ENCODE peak calls at places on chromosomes 5 and 9, in ten cellular contexts. One of them, this sample, is unnamed.

GRCh38 chr9:92738661-92739081 is 26.0 kb downstream of the BICD2 start:
- DNase-seq in tibial artery: peak; percentile 15
- DNase-seq in stimulated activated CD4-positive, alpha-beta T cell treated with anti-CD3 and anti-CD28 coated beads, Interleukin-2, amount 100 ng/mL, for 24 hours: no peak
- DNase-seq in fibroblast of the aortic adventitia: peak; percentile 75
- DNase-seq in ovary: peak; percentile 13
- DNase-seq in AG09319: peak; percentile 49
- DNase-seq in stimulated activated CD8-positive, alpha-beta memory T cell treated with anti-CD3 and anti-CD28 coated beads, Interleukin-7, amount 100 ng/mL, for 48 hours: no peak
- DNase-seq in pancreas: no peak
- DNase-seq in HT1080: no peak
- DNase-seq in cardiac fibroblast: peak; percentile 35
- DNase-seq in this sample: peak; percentile 63

GRCh38 chr5:68456756-68457217 is 241.2 kb downstream of the PIK3R1 start:
- DNase-seq in tibial artery: no peak
- DNase-seq in stimulated activated CD4-positive, alpha-beta T cell treated with anti-CD3 and anti-CD28 coated beads, Interleukin-2, amount 100 ng/mL, for 24 hours: no peak
- DNase-seq in fibroblast of the aortic adventitia: peak; percentile 38
- DNase-seq in ovary: no peak
- DNase-seq in AG09319: no peak
- DNase-seq in stimulated activated CD8-positive, alpha-beta memory T cell treated with anti-CD3 and anti-CD28 coated beads, Interleukin-7, amount 100 ng/mL, for 48 hours: no peak
- DNase-seq in pancreas: no peak
- DNase-seq in HT1080: peak; percentile 26
- DNase-seq in cardiac fibroblast: peak; percentile 59
- DNase-seq in this sample: peak; percentile 36

GRCh38 chr5:172891716-172892421 is 57.8 kb downstream of the ERGIC1 start:
- DNase-seq in tibial artery: peak; percentile 91
- DNase-seq in stimulated activated CD4-positive, alpha-beta T cell treated with anti-CD3 and anti-CD28 coated beads, Interleukin-2, amount 100 ng/mL, for 24 hours: no peak
- DNase-seq in fibroblast of the aortic adventitia: peak; percentile 70
- DNase-seq in ovary: peak; percentile 84
- DNase-seq in AG09319: no peak
- DNase-seq in stimulated activated CD8-positive, alpha-beta memory T cell treated with anti-CD3 and anti-CD28 coated beads, Interleukin-7, amount 100 ng/mL, for 48 hours: no peak
- DNase-seq in pancreas: peak; percentile 83
- DNase-seq in HT1080: no peak
- DNase-seq in cardiac fibroblast: peak; percentile 96
- DNase-seq in this sample: no peak

GRCh38 chr9:84136119-84136868 is 155.7 kb downstream of the RMI1 start:
- DNase-seq in tibial artery: no peak
- DNase-seq in stimulated activated CD4-positive, alpha-beta T cell treated with anti-CD3 and anti-CD28 coated beads, Interleukin-2, amount 100 ng/mL, for 24 hours: no peak
- DNase-seq in fibroblast of the aortic adventitia: no peak
- DNase-seq in ovary: no peak
- DNase-seq in AG09319: no peak
- DNase-seq in stimulated activated CD8-positive, alpha-beta memory T cell treated with anti-CD3 and anti-CD28 coated beads, Interleukin-7, amount 100 ng/mL, for 48 hours: no peak
- DNase-seq in pancreas: no peak
- DNase-seq in HT1080: peak; percentile 44
- DNase-seq in cardiac fibroblast: peak; percentile 34
- DNase-seq in this sample: no peak

GRCh38 chr5:156147251-156147947 is 179.6 kb upstream of the SGCD start:
- DNase-seq in tibial artery: no peak
- DNase-seq in stimulated activated CD4-positive, alpha-beta T cell treated with anti-CD3 and anti-CD28 coated beads, Interleukin-2, amount 100 ng/mL, for 24 hours: no peak
- DNase-seq in fibroblast of the aortic adventitia: no peak
- DNase-seq in ovary: no peak
- DNase-seq in AG09319: peak; percentile 72
- DNase-seq in stimulated activated CD8-positive, alpha-beta memory T cell treated with anti-CD3 and anti-CD28 coated beads, Interleukin-7, amount 100 ng/mL, for 48 hours: no peak
- DNase-seq in pancreas: no peak
- DNase-seq in HT1080: peak; percentile 68
- DNase-seq in cardiac fibroblast: peak; percentile 7
- DNase-seq in this sample: peak; percentile 22

GRCh38 chr5:174503461-174504265 is 220.7 kb upstream of the MSX2 start:
- DNase-seq in tibial artery: no peak
- DNase-seq in stimulated activated CD4-positive, alpha-beta T cell treated with anti-CD3 and anti-CD28 coated beads, Interleukin-2, amount 100 ng/mL, for 24 hours: no peak
- DNase-seq in fibroblast of the aortic adventitia: peak; percentile 68
- DNase-seq in ovary: no peak
- DNase-seq in AG09319: peak; percentile 60
- DNase-seq in stimulated activated CD8-positive, alpha-beta memory T cell treated with anti-CD3 and anti-CD28 coated beads, Interleukin-7, amount 100 ng/mL, for 48 hours: no peak
- DNase-seq in pancreas: no peak
- DNase-seq in HT1080: peak; percentile 79
- DNase-seq in cardiac fibroblast: peak; percentile 60
- DNase-seq in this sample: peak; percentile 74

GRCh38 chr5:168239325-168239724 is 52.1 kb upstream of the WWC1 start:
- DNase-seq in tibial artery: no peak
- DNase-seq in stimulated activated CD4-positive, alpha-beta T cell treated with anti-CD3 and anti-CD28 coated beads, Interleukin-2, amount 100 ng/mL, for 24 hours: no peak
- DNase-seq in fibroblast of the aortic adventitia: no peak
- DNase-seq in ovary: no peak
- DNase-seq in AG09319: no peak
- DNase-seq in stimulated activated CD8-positive, alpha-beta memory T cell treated with anti-CD3 and anti-CD28 coated beads, Interleukin-7, amount 100 ng/mL, for 48 hours: no peak
- DNase-seq in pancreas: no peak
- DNase-seq in HT1080: no peak
- DNase-seq in cardiac fibroblast: no peak
- DNase-seq in this sample: no peak

GRCh38 chr9:136051568-136052432 is 43.3 kb downstream of the NACC2 start:
- DNase-seq in tibial artery: no peak
- DNase-seq in stimulated activated CD4-positive, alpha-beta T cell treated with anti-CD3 and anti-CD28 coated beads, Interleukin-2, amount 100 ng/mL, for 24 hours: peak; percentile 33
- DNase-seq in fibroblast of the aortic adventitia: peak; percentile 92
- DNase-seq in ovary: no peak
- DNase-seq in AG09319: no peak
- DNase-seq in stimulated activated CD8-positive, alpha-beta memory T cell treated with anti-CD3 and anti-CD28 coated beads, Interleukin-7, amount 100 ng/mL, for 48 hours: no peak
- DNase-seq in pancreas: peak; percentile 77
- DNase-seq in HT1080: peak; percentile 98
- DNase-seq in cardiac fibroblast: peak; percentile 92
- DNase-seq in this sample: peak; percentile 91

GRCh38 chr9:93578844-93579243 is 2.5 kb downstream of the PHF2 start:
- DNase-seq in tibial artery: no peak
- DNase-seq in stimulated activated CD4-positive, alpha-beta T cell treated with anti-CD3 and anti-CD28 coated beads, Interleukin-2, amount 100 ng/mL, for 24 hours: no peak
- DNase-seq in fibroblast of the aortic adventitia: no peak
- DNase-seq in ovary: peak; percentile 12
- DNase-seq in AG09319: no peak
- DNase-seq in stimulated activated CD8-positive, alpha-beta memory T cell treated with anti-CD3 and anti-CD28 coated beads, Interleukin-7, amount 100 ng/mL, for 48 hours: no peak
- DNase-seq in pancreas: no peak
- DNase-seq in HT1080: no peak
- DNase-seq in cardiac fibroblast: no peak
- DNase-seq in this sample: no peak

GRCh38 chr5:115947260-115947659 is 15.0 kb upstream of the LVRN start:
- DNase-seq in tibial artery: no peak
- DNase-seq in stimulated activated CD4-positive, alpha-beta T cell treated with anti-CD3 and anti-CD28 coated beads, Interleukin-2, amount 100 ng/mL, for 24 hours: no peak
- DNase-seq in fibroblast of the aortic adventitia: no peak
- DNase-seq in ovary: no peak
- DNase-seq in AG09319: no peak
- DNase-seq in stimulated activated CD8-positive, alpha-beta memory T cell treated with anti-CD3 and anti-CD28 coated beads, Interleukin-7, amount 100 ng/mL, for 48 hours: no peak
- DNase-seq in pancreas: no peak
- DNase-seq in HT1080: no peak
- DNase-seq in cardiac fibroblast: no peak
- DNase-seq in this sample: peak; percentile 30

GRCh38 chr9:106025449-106025848 is 331.1 kb downstream of the TMEM38B start:
- DNase-seq in tibial artery: no peak
- DNase-seq in stimulated activated CD4-positive, alpha-beta T cell treated with anti-CD3 and anti-CD28 coated beads, Interleukin-2, amount 100 ng/mL, for 24 hours: no peak
- DNase-seq in fibroblast of the aortic adventitia: no peak
- DNase-seq in ovary: no peak
- DNase-seq in AG09319: no peak
- DNase-seq in stimulated activated CD8-positive, alpha-beta memory T cell treated with anti-CD3 and anti-CD28 coated beads, Interleukin-7, amount 100 ng/mL, for 48 hours: no peak
- DNase-seq in pancreas: no peak
- DNase-seq in HT1080: no peak
- DNase-seq in cardiac fibroblast: no peak
- DNase-seq in this sample: no peak

GRCh38 chr9:32419921-32420320 is 35.5 kb downstream of the ACO1 start:
- DNase-seq in tibial artery: no peak
- DNase-seq in stimulated activated CD4-positive, alpha-beta T cell treated with anti-CD3 and anti-CD28 coated beads, Interleukin-2, amount 100 ng/mL, for 24 hours: no peak
- DNase-seq in fibroblast of the aortic adventitia: no peak
- DNase-seq in ovary: no peak
- DNase-seq in AG09319: no peak
- DNase-seq in stimulated activated CD8-positive, alpha-beta memory T cell treated with anti-CD3 and anti-CD28 coated beads, Interleukin-7, amount 100 ng/mL, for 48 hours: no peak
- DNase-seq in pancreas: no peak
- DNase-seq in HT1080: no peak
- DNase-seq in cardiac fibroblast: peak; percentile 32
- DNase-seq in this sample: no peak

GRCh38 chr5:41954286-41954685 is 29.2 kb downstream of the FBXO4 start:
- DNase-seq in tibial artery: no peak
- DNase-seq in stimulated activated CD4-positive, alpha-beta T cell treated with anti-CD3 and anti-CD28 coated beads, Interleukin-2, amount 100 ng/mL, for 24 hours: no peak
- DNase-seq in fibroblast of the aortic adventitia: no peak
- DNase-seq in ovary: no peak
- DNase-seq in AG09319: no peak
- DNase-seq in stimulated activated CD8-positive, alpha-beta memory T cell treated with anti-CD3 and anti-CD28 coated beads, Interleukin-7, amount 100 ng/mL, for 48 hours: no peak
- DNase-seq in pancreas: no peak
- DNase-seq in HT1080: no peak
- DNase-seq in cardiac fibroblast: no peak
- DNase-seq in this sample: no peak

GRCh38 chr5:16467363-16468219 is 2.0 kb upstream of the ZNF622 start:
- DNase-seq in tibial artery: no peak
- DNase-seq in stimulated activated CD4-positive, alpha-beta T cell treated with anti-CD3 and anti-CD28 coated beads, Interleukin-2, amount 100 ng/mL, for 24 hours: peak; percentile 25
- DNase-seq in fibroblast of the aortic adventitia: peak; percentile 63
- DNase-seq in ovary: no peak
- DNase-seq in AG09319: no peak
- DNase-seq in stimulated activated CD8-positive, alpha-beta memory T cell treated with anti-CD3 and anti-CD28 coated beads, Interleukin-7, amount 100 ng/mL, for 48 hours: no peak
- DNase-seq in pancreas: no peak
- DNase-seq in HT1080: peak; percentile 80
- DNase-seq in cardiac fibroblast: peak; percentile 45
- DNase-seq in this sample: peak; percentile 55

GRCh38 chr9:135126480-135127187 is 39.2 kb downstream of the OLFM1 start:
- DNase-seq in tibial artery: peak; percentile 43
- DNase-seq in stimulated activated CD4-positive, alpha-beta T cell treated with anti-CD3 and anti-CD28 coated beads, Interleukin-2, amount 100 ng/mL, for 24 hours: no peak
- DNase-seq in fibroblast of the aortic adventitia: no peak
- DNase-seq in ovary: no peak
- DNase-seq in AG09319: no peak
- DNase-seq in stimulated activated CD8-positive, alpha-beta memory T cell treated with anti-CD3 and anti-CD28 coated beads, Interleukin-7, amount 100 ng/mL, for 48 hours: no peak
- DNase-seq in pancreas: no peak
- DNase-seq in HT1080: peak; percentile 88
- DNase-seq in cardiac fibroblast: no peak
- DNase-seq in this sample: no peak

GRCh38 chr9:130002320-130002719 is 40.7 kb downstream of the FNBP1 start:
- DNase-seq in tibial artery: no peak
- DNase-seq in stimulated activated CD4-positive, alpha-beta T cell treated with anti-CD3 and anti-CD28 coated beads, Interleukin-2, amount 100 ng/mL, for 24 hours: no peak
- DNase-seq in fibroblast of the aortic adventitia: no peak
- DNase-seq in ovary: no peak
- DNase-seq in AG09319: no peak
- DNase-seq in stimulated activated CD8-positive, alpha-beta memory T cell treated with anti-CD3 and anti-CD28 coated beads, Interleukin-7, amount 100 ng/mL, for 48 hours: no peak
- DNase-seq in pancreas: no peak
- DNase-seq in HT1080: no peak
- DNase-seq in cardiac fibroblast: no peak
- DNase-seq in this sample: no peak

GRCh38 chr9:15642369-15642962 is 89.6 kb downstream of the CCDC171 start:
- DNase-seq in tibial artery: no peak
- DNase-seq in stimulated activated CD4-positive, alpha-beta T cell treated with anti-CD3 and anti-CD28 coated beads, Interleukin-2, amount 100 ng/mL, for 24 hours: no peak
- DNase-seq in fibroblast of the aortic adventitia: peak; percentile 66
- DNase-seq in ovary: no peak
- DNase-seq in AG09319: peak; percentile 8
- DNase-seq in stimulated activated CD8-positive, alpha-beta memory T cell treated with anti-CD3 and anti-CD28 coated beads, Interleukin-7, amount 100 ng/mL, for 48 hours: no peak
- DNase-seq in pancreas: no peak
- DNase-seq in HT1080: peak; percentile 13
- DNase-seq in cardiac fibroblast: peak; percentile 73
- DNase-seq in this sample: peak; percentile 27

GRCh38 chr5:88806338-88806737 is 76.6 kb downstream of the MEF2C start:
- DNase-seq in tibial artery: no peak
- DNase-seq in stimulated activated CD4-positive, alpha-beta T cell treated with anti-CD3 and anti-CD28 coated beads, Interleukin-2, amount 100 ng/mL, for 24 hours: no peak
- DNase-seq in fibroblast of the aortic adventitia: no peak
- DNase-seq in ovary: no peak
- DNase-seq in AG09319: no peak
- DNase-seq in stimulated activated CD8-positive, alpha-beta memory T cell treated with anti-CD3 and anti-CD28 coated beads, Interleukin-7, amount 100 ng/mL, for 48 hours: no peak
- DNase-seq in pancreas: no peak
- DNase-seq in HT1080: no peak
- DNase-seq in cardiac fibroblast: no peak
- DNase-seq in this sample: no peak

GRCh38 chr9:36987409-36987808 is 46.7 kb downstream of the PAX5 start:
- DNase-seq in tibial artery: no peak
- DNase-seq in stimulated activated CD4-positive, alpha-beta T cell treated with anti-CD3 and anti-CD28 coated beads, Interleukin-2, amount 100 ng/mL, for 24 hours: no peak
- DNase-seq in fibroblast of the aortic adventitia: no peak
- DNase-seq in ovary: no peak
- DNase-seq in AG09319: no peak
- DNase-seq in stimulated activated CD8-positive, alpha-beta memory T cell treated with anti-CD3 and anti-CD28 coated beads, Interleukin-7, amount 100 ng/mL, for 48 hours: no peak
- DNase-seq in pancreas: no peak
- DNase-seq in HT1080: no peak
- DNase-seq in cardiac fibroblast: no peak
- DNase-seq in this sample: no peak

GRCh38 chr5:44051591-44051990 is 337.6 kb downstream of the FGF10 start:
- DNase-seq in tibial artery: no peak
- DNase-seq in stimulated activated CD4-positive, alpha-beta T cell treated with anti-CD3 and anti-CD28 coated beads, Interleukin-2, amount 100 ng/mL, for 24 hours: no peak
- DNase-seq in fibroblast of the aortic adventitia: no peak
- DNase-seq in ovary: no peak
- DNase-seq in AG09319: no peak
- DNase-seq in stimulated activated CD8-positive, alpha-beta memory T cell treated with anti-CD3 and anti-CD28 coated beads, Interleukin-7, amount 100 ng/mL, for 48 hours: no peak
- DNase-seq in pancreas: no peak
- DNase-seq in HT1080: no peak
- DNase-seq in cardiac fibroblast: no peak
- DNase-seq in this sample: no peak

GRCh38 chr9:121731919-121732318 is 80.5 kb downstream of the DAB2IP start:
- DNase-seq in tibial artery: no peak
- DNase-seq in stimulated activated CD4-positive, alpha-beta T cell treated with anti-CD3 and anti-CD28 coated beads, Interleukin-2, amount 100 ng/mL, for 24 hours: no peak
- DNase-seq in fibroblast of the aortic adventitia: no peak
- DNase-seq in ovary: no peak
- DNase-seq in AG09319: no peak
- DNase-seq in stimulated activated CD8-positive, alpha-beta memory T cell treated with anti-CD3 and anti-CD28 coated beads, Interleukin-7, amount 100 ng/mL, for 48 hours: no peak
- DNase-seq in pancreas: no peak
- DNase-seq in HT1080: no peak
- DNase-seq in cardiac fibroblast: no peak
- DNase-seq in this sample: no peak

GRCh38 chr9:119790022-119790421 is 420.8 kb upstream of the BRINP1 start:
- DNase-seq in tibial artery: no peak
- DNase-seq in stimulated activated CD4-positive, alpha-beta T cell treated with anti-CD3 and anti-CD28 coated beads, Interleukin-2, amount 100 ng/mL, for 24 hours: no peak
- DNase-seq in fibroblast of the aortic adventitia: no peak
- DNase-seq in ovary: no peak
- DNase-seq in AG09319: no peak
- DNase-seq in stimulated activated CD8-positive, alpha-beta memory T cell treated with anti-CD3 and anti-CD28 coated beads, Interleukin-7, amount 100 ng/mL, for 48 hours: no peak
- DNase-seq in pancreas: no peak
- DNase-seq in HT1080: no peak
- DNase-seq in cardiac fibroblast: no peak
- DNase-seq in this sample: no peak

This sample was measured in AG08396.